ENCODE peak calls at places on chromosomes 13 and 19, in four cellular contexts. T, O, B and L are unnamed samples.

GRCh38 chr13:31056650-31057275 is 104.9 kb downstream of the HSPH1 start:
- DNase-seq in T (no peak), O (peak), B (no peak), L (no peak)

GRCh38 chr19:42113641-42114348 is 18.5 kb downstream of the POU2F2 start:
- DNase-seq in T (peak), O (peak), B (no peak), L (peak)

GRCh38 chr13:72662548-72662947 is 64.9 kb downstream of the MZT1 start:
- DNase-seq in T (no peak), O (no peak), B (no peak), L (no peak)

GRCh38 chr13:107680115-107680514 is 535.2 kb downstream of the LIG4 start:
- DNase-seq in T (no peak), O (peak), B (no peak), L (no peak)

GRCh38 chr13:36344886-36345437 is 1.2 kb downstream of the SPART start:
- DNase-seq in T (no peak), O (no peak), B (no peak), L (peak)

GRCh38 chr13:44816701-44817684 is 172.3 kb downstream of the NUFIP1 start:
- DNase-seq in T (no peak), O (peak), B (no peak), L (peak)

GRCh38 chr13:102569488-102569887 is 27.3 kb upstream of the TPP2 start:
- DNase-seq in T (no peak), O (peak), B (no peak), L (no peak)

GRCh38 chr13:19052180-19052579 is 129.4 kb downstream of the TUBA3C start:
- DNase-seq in T (no peak), O (no peak), B (no peak), L (no peak)

GRCh38 chr13:70249332-70250064 is 141.2 kb upstream of the KLHL1 start:
- DNase-seq in T (peak), O (no peak), B (no peak), L (peak)

DNA sequence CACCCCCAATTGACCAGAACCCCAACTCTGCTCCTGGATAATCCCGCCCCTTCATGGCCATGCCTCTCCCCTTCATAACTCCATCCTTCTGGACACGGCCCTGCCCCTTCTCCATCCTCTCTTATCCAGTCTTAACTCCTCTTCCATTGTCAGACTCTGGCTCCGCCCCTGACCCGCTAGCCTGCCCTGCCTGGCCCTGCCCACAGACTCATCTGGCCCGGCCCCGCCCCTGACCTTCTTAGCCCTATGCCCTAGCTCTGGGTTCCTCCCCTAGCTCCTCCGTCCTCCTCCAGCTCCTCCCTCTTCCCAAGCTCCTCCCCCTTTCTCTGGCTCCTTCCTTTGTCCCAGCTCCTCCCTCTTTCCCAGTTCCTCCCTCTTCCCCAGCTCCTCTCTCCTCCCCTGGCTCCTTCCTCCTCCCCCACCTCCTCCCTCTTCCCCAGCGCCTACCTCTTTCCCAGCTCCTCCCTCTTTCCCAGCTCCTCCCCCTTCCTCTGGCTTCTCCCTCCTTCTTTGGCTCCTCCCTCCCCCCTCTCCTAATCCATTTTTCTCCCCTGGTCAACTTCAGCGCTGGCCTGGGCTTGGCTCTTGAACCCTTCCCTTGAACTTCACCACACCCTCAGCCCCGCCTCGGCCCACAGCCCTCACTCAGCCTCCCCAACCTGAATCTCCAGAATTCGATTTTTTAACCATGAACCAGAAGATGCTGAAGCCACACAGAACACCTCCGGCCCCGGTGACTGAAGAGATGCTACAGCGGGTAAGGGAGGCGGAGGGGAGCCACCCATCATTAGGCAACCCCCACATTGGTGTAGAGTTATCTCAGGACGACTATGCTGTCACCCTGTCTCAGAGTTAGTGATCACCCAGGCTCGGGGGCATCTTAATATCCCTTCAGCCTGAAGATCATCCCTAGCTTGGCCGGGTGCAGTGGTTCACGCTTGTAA is 9.2 kb upstream of the ZNF358 start:
- DNase-seq in T (peak), O (peak), B (peak), L (peak)
- H3K4me3 ChIP-seq in T (peak), O (no peak), B (peak), L (no peak)

DNA sequence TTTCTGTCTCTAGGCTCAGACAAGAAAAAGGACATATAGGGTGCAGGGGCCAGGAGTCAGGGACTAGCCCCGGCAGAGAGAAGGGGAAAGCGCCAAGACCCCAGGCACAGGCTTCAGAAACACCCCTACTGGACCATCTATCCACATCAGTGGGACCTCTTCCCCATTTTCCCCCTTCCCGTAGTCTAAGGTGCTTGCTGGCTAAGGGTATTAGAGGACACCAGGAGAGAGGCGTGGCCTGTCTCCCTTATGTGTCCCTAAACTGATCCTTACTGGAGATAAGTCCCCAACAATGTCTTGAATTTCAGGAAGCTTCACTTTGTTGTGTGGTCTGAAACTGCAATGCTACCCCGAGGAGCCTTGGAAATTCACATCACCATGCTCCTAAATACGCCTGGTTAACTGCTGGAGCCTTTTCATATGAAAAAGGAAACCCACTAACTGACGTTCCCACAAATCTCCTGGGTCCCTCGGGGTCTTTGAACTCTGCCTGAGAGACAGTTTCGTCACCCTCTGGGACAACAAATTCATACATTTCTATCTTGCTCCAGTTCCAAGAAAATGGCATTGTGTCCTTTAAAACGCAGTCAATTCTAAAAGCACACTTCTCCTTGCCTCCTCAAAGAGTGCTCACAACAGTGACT is 197.7 kb downstream of the COL4A1 start:
- DNase-seq in T (no peak), O (no peak), B (no peak), L (no peak)
- TF ChIP-seq CTCF in T (no peak), O (no peak), B (no peak), L (no peak)

GRCh38 chr19:2533686-2534085 is 57.8 kb downstream of the GADD45B start:
- DNase-seq in T (no peak), O (no peak), B (no peak), L (no peak)
- H3K4me3 ChIP-seq in T (no peak), O (no peak), B (no peak), L (no peak)

GRCh38 chr19:18425515-18426415 is 6.6 kb downstream of the SSBP4 start:
- DNase-seq in T (no peak), O (peak), B (peak), L (no peak)
- TF ChIP-seq CTCF in T (peak), O (peak), B (peak), L (no peak)

GRCh38 chr19:3163230-3163886 is 15.2 kb upstream of the S1PR4 start:
- DNase-seq in T (peak), O (peak), B (peak), L (peak)
- H3K4me3 ChIP-seq in T (no peak), O (no peak), B (no peak), L (no peak)